ENCODE peak calls at places on chromosome 12, in seven cellular contexts. J, C, R, W, I, L and M are unnamed samples.

GRCh38 chr12:12792421-12792820 is 7.0 kb downstream of the APOLD1 start:
- DNase-seq in J (no peak), C (no peak), R (no peak), W (no peak), I (no peak), L (no peak), M (no peak)

GRCh38 chr12:116380066-116380465 is 102.6 kb upstream of the MED13L start:
- DNase-seq in J (no peak), C (no peak), R (no peak), W (no peak), I (no peak), L (no peak), M (no peak)

GRCh38 chr12:1828863-1829262 is 8.5 kb downstream of the LRTM2 start:
- DNase-seq in J (no peak), C (no peak), R (no peak), W (no peak), I (no peak), L (no peak), M (peak; percentile 11)

GRCh38 chr12:109518820-109519665 is 41.6 kb downstream of the UBE3B start:
- DNase-seq in J (peak; percentile 71), C (peak; percentile 69), R (peak; percentile 77), W (peak; percentile 24), I (peak; percentile 49), L (peak; percentile 95), M (peak; percentile 52)

GRCh38 chr12:124232654-124232987 is 62.3 kb upstream of the RFLNA start:
- DNase-seq in J (no peak), C (no peak), R (no peak), W (no peak), I (no peak), L (peak; percentile 23), M (no peak)

GRCh38 chr12:102933168-102933567 is 16.1 kb upstream of the PAH start:
- DNase-seq in J (no peak), C (no peak), R (no peak), W (no peak), I (no peak), L (no peak), M (no peak)

GRCh38 chr12:25054076-25054782 is 105.3 kb upstream of the BCAT1 start:
- DNase-seq in J (no peak), C (no peak), R (peak; percentile 2), W (no peak), I (peak; percentile 67), L (no peak), M (no peak)

GRCh38 chr12:113186666-113187325 is 1.3 kb downstream of the RITA1 start:
- DNase-seq in J (no peak), C (no peak), R (no peak), W (no peak), I (no peak), L (no peak), M (no peak)

GRCh38 chr12:13436696-13437391 is 240.3 kb downstream of the EMP1 start:
- DNase-seq in J (no peak), C (peak; percentile 41), R (no peak), W (peak; percentile 14), I (no peak), L (no peak), M (no peak)

GRCh38 chr12:4645023-4645422 is 3.8 kb downstream of the AKAP3 start:
- DNase-seq in J (no peak), C (no peak), R (no peak), W (no peak), I (no peak), L (no peak), M (no peak)

GRCh38 chr12:52372216-52373154 is 5.2 kb upstream of the KRT85 start:
- DNase-seq in J (peak; percentile 76), C (peak; percentile 87), R (peak; percentile 88), W (peak; percentile 80), I (peak; percentile 45), L (peak; percentile 56), M (peak; percentile 80)

GRCh38 chr12:102993537-102993936 is 36.1 kb downstream of the ASCL1 start:
- DNase-seq in J (no peak), C (no peak), R (no peak), W (no peak), I (no peak), L (no peak), M (no peak)

GRCh38 chr12:12032260-12032761 is 38.4 kb upstream of the BCL2L14 start:
- DNase-seq in J (peak; percentile 62), C (no peak), R (no peak), W (no peak), I (no peak), L (no peak), M (no peak)

GRCh38 chr12:4857472-4858291 is 52.0 kb upstream of the KCNA1 start:
- DNase-seq in J (peak; percentile 89), C (peak; percentile 77), R (peak; percentile 68), W (peak; percentile 38), I (peak; percentile 74), L (peak; percentile 33), M (peak; percentile 66)

GRCh38 chr12:123942911-123943648 is 29.6 kb downstream of the CCDC92 start:
- DNase-seq in J (peak; percentile 26), C (no peak), R (no peak), W (peak; percentile 41), I (no peak), L (no peak), M (no peak)

GRCh38 chr12:113136128-113136989 is 798 bp upstream of the RASAL1 start:
- DNase-seq in J (peak; percentile 72), C (no peak), R (no peak), W (no peak), I (no peak), L (peak; percentile 83), M (peak; percentile 53)

GRCh38 chr12:2233034-2233433 is 180.2 kb downstream of the CACNA1C start:
- DNase-seq in J (no peak), C (no peak), R (peak; percentile 65), W (no peak), I (no peak), L (no peak), M (no peak)

GRCh38 chr12:42109031-42109430 is 35.6 kb downstream of the GXYLT1 start:
- DNase-seq in J (no peak), C (no peak), R (no peak), W (no peak), I (no peak), L (no peak), M (no peak)

GRCh38 chr12:112557954-112558630 is 139.3 kb downstream of the PTPN11 start:
- DNase-seq in J (no peak), C (no peak), R (no peak), W (no peak), I (no peak), L (no peak), M (no peak)

GRCh38 chr12:20492251-20492728 is 124.0 kb downstream of the PDE3A start:
- DNase-seq in J (no peak), C (no peak), R (peak; percentile 28), W (peak; percentile 34), I (no peak), L (no peak), M (no peak)

GRCh38 chr12:103909811-103910210 is 20.4 kb upstream of the HSP90B1 start:
- DNase-seq in J (no peak), C (no peak), R (no peak), W (no peak), I (no peak), L (no peak), M (no peak)

GRCh38 chr12:9736931-9737705 is 4.2 kb upstream of the CLECL1 start:
- DNase-seq in J (no peak), C (no peak), R (no peak), W (no peak), I (no peak), L (no peak), M (no peak)

GRCh38 chr12:110037315-110037714 is 11.0 kb downstream of the C12orf76 start:
- DNase-seq in J (no peak), C (no peak), R (no peak), W (no peak), I (no peak), L (no peak), M (no peak)

GRCh38 chr12:80087486-80088213 is 11.7 kb upstream of the OTOGL start:
- DNase-seq in J (no peak), C (no peak), R (no peak), W (no peak), I (no peak), L (no peak), M (no peak)

GRCh38 chr12:52279683-52280318 is 5.4 kb downstream of the KRT86 start:
- DNase-seq in J (peak; percentile 24), C (no peak), R (peak; percentile 26), W (no peak), I (no peak), L (no peak), M (no peak)

GRCh38 chr12:31603546-31604009 is 12.6 kb upstream of the DENND5B start:
- DNase-seq in J (no peak), C (no peak), R (no peak), W (no peak), I (no peak), L (no peak), M (no peak)

GRCh38 chr12:5616854-5617253 is 184.9 kb downstream of the NTF3 start:
- DNase-seq in J (no peak), C (no peak), R (no peak), W (no peak), I (no peak), L (no peak), M (no peak)

GRCh38 chr12:59600174-59600573 is 4.3 kb downstream of the SLC16A7 start:
- DNase-seq in J (no peak), C (no peak), R (no peak), W (no peak), I (no peak), L (no peak), M (no peak)

GRCh38 chr12:86015026-86015425 is 140.9 kb downstream of the NTS start:
- DNase-seq in J (no peak), C (no peak), R (no peak), W (no peak), I (no peak), L (no peak), M (no peak)

GRCh38 chr12:28313631-28314030 is 123.4 kb downstream of the CCDC91 start:
- DNase-seq in J (no peak), C (no peak), R (peak; percentile 32), W (no peak), I (no peak), L (no peak), M (no peak)

GRCh38 chr12:119669744-119670472 is 2.0 kb downstream of the PRKAB1 start:
- DNase-seq in J (no peak), C (no peak), R (peak; percentile 49), W (no peak), I (no peak), L (peak; percentile 82), M (peak; percentile 85)